ENCODE peak calls at places on chromosomes 13 and 19, in six cellular contexts. Q is fibroblast of villous mesenchyme, O is cardiac fibroblast, K is fibroblast of pulmonary artery, W is lower leg skin, J is mucosa of descending colon. Z is an unnamed sample.

GRCh38 chr19:57803594-57804325 is 11.0 kb downstream of the ZNF552 start:
- DNase-seq in K (peak), W (no peak), Q (peak), O (peak), J (peak), Z (peak)

GRCh38 chr13:104571161-104571889 is 1505.1 kb upstream of the SLC10A2 start:
- DNase-seq in K (peak), Q (peak), O (peak), W (peak), J (peak), Z (peak)

GRCh38 chr13:23183292-23183691 is 2.5 kb downstream of the SGCG start:
- DNase-seq in W (no peak), K (no peak), J (no peak), Q (no peak), O (no peak), Z (no peak)

GRCh38 chr19:9847087-9847671 is 12.1 kb downstream of the PIN1 start:
- DNase-seq in W (no peak), Q (peak), O (peak), K (peak), J (peak), Z (peak)

GRCh38 chr13:110246530-110246929 is 60.4 kb downstream of the COL4A1 start:
- DNase-seq in O (no peak), W (peak), Q (peak), K (no peak), J (no peak), Z (no peak)

GRCh38 chr13:32211788-32212187 is 103.4 kb downstream of the ZAR1L start:
- DNase-seq in K (peak), W (no peak), O (peak), J (no peak), Q (peak), Z (peak)

GRCh38 chr13:20495087-20496023 is 30.3 kb downstream of the CRYL1 start:
- DNase-seq in K (peak), J (peak), W (peak), O (peak), Q (peak), Z (peak)

GRCh38 chr13:25046274-25046984 is 49.5 kb upstream of the PABPC3 start:
- DNase-seq in J (no peak), K (no peak), O (no peak), Q (no peak), W (no peak), Z (no peak)

GRCh38 chr19:39247701-39248664 is 673 bp downstream of the IFNL4 start:
- DNase-seq in K (peak), J (no peak), O (no peak), W (no peak), Q (no peak), Z (no peak)

GRCh38 chr19:54573330-54573872 is at the start of gene LILRA2:
- DNase-seq in O (no peak), W (no peak), J (peak), K (no peak), Q (no peak), Z (no peak)

DNA sequence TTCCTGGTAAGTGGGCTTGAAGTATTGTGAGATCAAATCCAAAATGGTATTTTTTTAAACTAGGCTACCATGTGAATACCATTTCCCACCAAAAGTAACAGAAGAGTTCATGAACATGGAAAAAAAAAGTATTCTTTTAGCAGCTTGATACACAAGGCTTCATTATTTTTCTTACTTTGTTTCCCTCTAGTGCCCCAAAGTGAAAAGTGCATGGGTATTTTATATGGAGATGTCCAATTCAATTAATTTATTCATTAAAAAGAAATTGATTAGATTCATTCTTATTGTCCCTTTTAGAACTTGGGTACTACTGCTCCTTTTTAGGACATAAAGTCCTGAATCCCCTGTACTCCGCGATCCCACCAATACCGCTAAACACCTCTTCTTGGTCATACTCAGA is 28.6 kb upstream of the SCEL start:
- DNase-seq in W (no peak), J (no peak), O (peak), Q (no peak), K (no peak), Z (peak)
- TF ChIP-seq CTCF in W (no peak), J (no peak), O (no peak), Q (no peak), K (peak), Z (peak)

GRCh38 chr19:21588202-21588601 is 82.8 kb downstream of the ZNF429 start:
- DNase-seq in Q (no peak), J (no peak), O (no peak), K (no peak), W (no peak), Z (no peak)
- H3K4me3 ChIP-seq in Q (no peak), J (no peak), O (no peak), K (no peak), W (no peak), Z (no peak)

GRCh38 chr13:67048084-67048792 is 181.9 kb downstream of the PCDH9 start:
- DNase-seq in J (no peak), Q (peak), O (peak), K (peak), W (no peak), Z (peak)
- TF ChIP-seq CTCF in J (no peak), Q (no peak), O (no peak), K (peak), W (no peak), Z (peak)

GRCh38 chr19:3987619-3988371 is 2.5 kb upstream of the EEF2 start:
- DNase-seq in K (peak), W (peak), Q (peak), J (peak), O (peak), Z (peak)
- H3K4me3 ChIP-seq in K (peak), W (no peak), Q (peak), J (no peak), O (no peak), Z (peak)